ENCODE peak calls at places on chromosomes 13 and 19, in seven cellular contexts. O, V, N, R, B, L and H are unnamed samples. For H3K9me3, the result is how much of the 10 kb centered on the place peaks cover.

GRCh38 chr19:5338661-5339469 is 1.7 kb downstream of the PTPRS start:
- DNase-seq in O (no peak), V (no peak), N (no peak), R (no peak), B (no peak), L (no peak), H (no peak)

GRCh38 chr13:35549481-35549880 is 73.0 kb upstream of the MAB21L1 start:
- DNase-seq in O (no peak), V (peak), N (no peak), R (no peak), B (no peak), L (no peak), H (no peak)

GRCh38 chr19:4972509-4973230 is 3.8 kb downstream of the KDM4B start:
- DNase-seq in O (no peak), V (peak), N (no peak), R (no peak), B (no peak), L (no peak), H (no peak)

GRCh38 chr13:20231839-20232555 is at the start of gene GJB6:
- DNase-seq in O (peak), V (no peak), N (no peak), R (no peak), B (no peak), L (no peak), H (no peak)

GRCh38 chr13:23871616-23872220 is 17.5 kb downstream of the MIPEP start:
- DNase-seq in O (no peak), V (no peak), N (no peak), R (no peak), B (peak), L (no peak), H (no peak)

GRCh38 chr19:13225973-13226865 is 76.0 kb downstream of the IER2 start:
- DNase-seq in O (no peak), V (no peak), N (no peak), R (no peak), B (no peak), L (no peak), H (no peak)

GRCh38 chr19:14073925-14074838 is 1.6 kb downstream of the MISP3 start:
- DNase-seq in O (no peak), V (peak), N (no peak), R (peak), B (peak), L (no peak), H (no peak)

GRCh38 chr19:42487025-42487797 is 41.1 kb downstream of the CEACAM1 start:
- DNase-seq in O (no peak), V (no peak), N (no peak), R (no peak), B (no peak), L (no peak), H (no peak)

GRCh38 chr19:48441360-48442050 is 4.3 kb upstream of the GRWD1 start:
- DNase-seq in O (no peak), V (no peak), N (no peak), R (no peak), B (no peak), L (no peak), H (no peak)

GRCh38 chr13:95156208-95156607 is 145.0 kb downstream of the ABCC4 start:
- DNase-seq in O (no peak), V (no peak), N (no peak), R (no peak), B (no peak), L (no peak), H (no peak)

GRCh38 chr13:22451345-22451744 is 729.4 kb upstream of the SGCG start:
- DNase-seq in O (peak), V (no peak), N (no peak), R (no peak), B (no peak), L (no peak), H (no peak)

GRCh38 chr13:100722517-100722916 is 47.9 kb upstream of the TMTC4 start:
- DNase-seq in O (no peak), V (no peak), N (no peak), R (no peak), B (no peak), L (no peak), H (no peak)

GRCh38 chr13:45015300-45015699 is 26.0 kb downstream of the GPALPP1 start:
- DNase-seq in O (no peak), V (no peak), N (no peak), R (no peak), B (no peak), L (no peak), H (no peak)

GRCh38 chr13:40779796-40780285 is 8.9 kb upstream of the MRPS31 start:
- DNase-seq in O (no peak), V (no peak), N (no peak), R (no peak), B (no peak), L (no peak), H (no peak)

GRCh38 chr19:54179921-54180452 is 7.0 kb upstream of the TMC4 start:
- DNase-seq in O (no peak), V (peak), N (no peak), R (no peak), B (peak), L (no peak), H (no peak)

GRCh38 chr13:49421391-49421790 is 22.5 kb downstream of the CAB39L start:
- DNase-seq in O (no peak), V (no peak), N (no peak), R (no peak), B (peak), L (no peak), H (no peak)

GRCh38 chr19:47499371-47499770 is 15.4 kb upstream of the KPTN start:
- DNase-seq in O (no peak), V (no peak), N (no peak), R (no peak), B (no peak), L (no peak), H (no peak)

GRCh38 chr19:11164879-11165406 is 9.4 kb upstream of the SPC24 start:
- DNase-seq in O (no peak), V (no peak), N (no peak), R (no peak), B (no peak), L (no peak), H (no peak)

GRCh38 chr13:102580552-102581169 is 16.1 kb upstream of the TPP2 start:
- DNase-seq in O (peak), V (peak), N (peak), R (no peak), B (peak), L (no peak), H (no peak)

GRCh38 chr13:28792992-28793391 is 27.1 kb upstream of the MTUS2 start:
- DNase-seq in O (no peak), V (no peak), N (no peak), R (no peak), B (no peak), L (no peak), H (no peak)

GRCh38 chr19:6970478-6970877 is 50.8 kb downstream of the MBD3L2B start:
- DNase-seq in O (no peak), V (no peak), N (no peak), R (no peak), B (peak), L (no peak), H (no peak)

GRCh38 chr19:6967962-6968361 is 53.3 kb downstream of the MBD3L2B start:
- DNase-seq in O (no peak), V (no peak), N (no peak), R (no peak), B (no peak), L (no peak), H (no peak)

GRCh38 chr19:6971366-6971765 is 49.9 kb downstream of the MBD3L2B start:
- DNase-seq in O (no peak), V (no peak), N (no peak), R (no peak), B (no peak), L (no peak), H (no peak)

GRCh38 chr19:6969490-6969889 is 51.7 kb downstream of the MBD3L2B start:
- DNase-seq in O (no peak), V (no peak), N (no peak), R (no peak), B (no peak), L (no peak), H (no peak)

DNA sequence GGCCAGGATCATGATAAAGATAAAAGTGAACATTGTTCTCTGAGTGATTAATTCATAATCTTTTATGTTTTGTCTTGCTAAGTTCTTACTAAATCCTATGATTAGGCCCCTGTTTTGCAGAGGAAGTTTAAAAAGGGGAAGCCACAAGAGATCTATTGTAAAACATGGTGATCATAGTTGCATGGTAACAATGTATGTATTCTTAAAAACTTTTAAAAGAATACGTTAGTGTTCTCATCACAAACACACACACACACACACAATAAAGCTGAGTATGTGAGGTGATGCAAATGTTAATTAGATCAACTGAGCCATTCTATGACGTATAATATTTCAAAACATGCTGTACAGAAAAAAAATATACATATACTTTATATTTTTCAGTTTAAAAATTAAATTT is 51.2 kb downstream of the MBD3L2B start:
- DNase-seq in O (no peak), V (no peak), N (no peak), R (no peak), B (no peak), L (no peak), H (no peak)
- H3K9me3 ChIP-seq in O (under half), V (under half), N (under half), R (under half), B (under half), L (under half), H (under half)

GRCh38 chr19:57788114-57788692 is 18.7 kb downstream of the ZNF586 start:
- DNase-seq in O (no peak), V (no peak), N (no peak), R (no peak), B (no peak), L (no peak), H (no peak)
- H3K9me3 ChIP-seq in O (under half), V (under half), N (under half), R (under half), B (under half), L (half or more), H (under half)

DNA sequence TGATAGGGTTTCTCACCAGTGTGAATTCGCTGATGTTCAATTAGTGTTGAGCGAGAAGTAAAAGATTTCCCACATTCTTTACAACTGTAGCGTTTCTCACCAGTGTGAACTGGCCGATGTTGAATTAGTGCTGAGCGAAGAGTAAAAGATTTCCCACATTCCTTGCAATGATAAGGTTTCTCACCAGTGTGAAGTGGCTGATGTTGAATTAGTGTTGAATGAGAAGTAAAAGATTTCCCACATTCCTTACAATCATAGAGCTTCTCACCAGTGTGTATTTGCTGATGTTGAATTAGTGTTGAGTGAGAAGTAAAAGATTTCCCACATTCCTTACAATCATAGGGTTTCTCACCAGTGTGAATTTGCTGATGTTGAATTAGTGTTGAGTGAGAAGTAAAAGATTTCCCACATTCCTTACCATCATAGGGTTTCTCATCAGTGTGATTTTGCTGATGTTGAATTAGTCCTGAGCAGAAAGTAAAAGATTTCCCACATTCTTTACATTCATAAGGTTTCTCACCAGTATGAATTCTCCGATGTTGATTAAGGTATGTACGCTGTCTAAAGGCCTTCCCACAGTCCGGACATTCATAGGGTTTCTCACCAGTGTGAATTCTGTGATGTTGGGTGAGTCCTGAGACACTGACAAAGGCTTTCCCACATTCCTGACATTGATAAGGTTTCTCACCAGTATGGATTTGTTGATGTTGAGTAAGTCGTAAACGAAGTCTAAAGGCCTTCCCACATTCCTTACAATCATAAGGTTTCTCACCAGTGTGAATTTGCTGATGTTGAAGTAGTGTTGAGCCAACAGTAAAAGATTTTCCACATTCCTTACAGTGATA is 24.0 kb downstream of the ZNF850 start:
- DNase-seq in O (no peak), V (no peak), N (no peak), R (no peak), B (no peak), L (no peak), H (no peak)
- H3K9me3 ChIP-seq in O (half or more), V (half or more), N (half or more), R (half or more), B (half or more), L (half or more), H (half or more)

GRCh38 chr19:35143818-35144217 is 763 bp downstream of the FXYD7 start:
- DNase-seq in O (no peak), V (no peak), N (no peak), R (no peak), B (no peak), L (no peak), H (no peak)
- H3K9me3 ChIP-seq in O (under half), V (under half), N (under half), R (under half), B (under half), L (under half), H (under half)

GRCh38 chr19:9531933-9532332 is 6.5 kb downstream of the ZNF426 start:
- DNase-seq in O (no peak), V (no peak), N (no peak), R (no peak), B (no peak), L (no peak), H (no peak)
- H3K9me3 ChIP-seq in O (half or more), V (half or more), N (under half), R (half or more), B (under half), L (half or more), H (half or more)